ENCODE peak calls at places on chromosome 21, in seven cellular contexts. G is lung microvascular endothelial cell; H is GM10248; M is effector CD4-positive, alpha-beta T cell; U is stimulated activated CD8-positive, alpha-beta memory T cell treated with anti-CD3 and anti-CD28 coated beads, Interleukin-4, amount 100 ng/mL, for 4 hours; F is foreskin fibroblast; Z is left colon. R is an unnamed sample.

GRCh38 chr21:46603228-46603627 is 1.7 kb downstream of the S100B start:
- DNase-seq in G (no peak), H (no peak), M (no peak), U (no peak), F (no peak), Z (no peak), R (peak)

GRCh38 chr21:26572668-26573381 is at the start of gene CYYR1:
- DNase-seq in G (peak), H (no peak), M (no peak), U (no peak), F (no peak), Z (no peak), R (no peak)

GRCh38 chr21:44509539-44509938 is 30.5 kb downstream of the KRTAP10-1 start:
- DNase-seq in G (peak), H (no peak), M (no peak), U (no peak), F (no peak), Z (peak), R (no peak)

GRCh38 chr21:34545079-34545884 is 33.3 kb upstream of the KCNE1 start:
- DNase-seq in G (no peak), H (peak), M (no peak), U (no peak), F (peak), Z (no peak), R (peak)

GRCh38 chr21:30684506-30684905 is 34.1 kb downstream of the KRTAP21-3 start:
- DNase-seq in G (no peak), H (no peak), M (no peak), U (no peak), F (no peak), Z (no peak), R (no peak)

GRCh38 chr21:36209626-36210171 is 53.1 kb downstream of the DOP1B start:
- DNase-seq in G (peak), H (peak), M (peak), U (no peak), F (peak), Z (peak), R (peak)

GRCh38 chr21:42548687-42549406 is 35.2 kb downstream of the SLC37A1 start:
- DNase-seq in G (no peak), H (peak), M (no peak), U (no peak), F (no peak), Z (no peak), R (no peak)

GRCh38 chr21:16378570-16378969 is 648.8 kb downstream of the USP25 start:
- DNase-seq in G (no peak), H (no peak), M (no peak), U (no peak), F (no peak), Z (no peak), R (no peak)

GRCh38 chr21:36706482-36706852 is 7.6 kb downstream of the SIM2 start:
- DNase-seq in G (no peak), H (no peak), M (no peak), U (no peak), F (no peak), Z (no peak), R (no peak)

GRCh38 chr21:41932576-41933258 is 21.1 kb downstream of the C2CD2 start:
- DNase-seq in G (no peak), H (no peak), M (no peak), U (no peak), F (no peak), Z (no peak), R (no peak)

GRCh38 chr21:31580866-31581276 is 78.6 kb upstream of the SOD1 start:
- DNase-seq in G (peak), H (peak), M (peak), U (peak), F (peak), Z (peak), R (peak)

GRCh38 chr21:32806810-32807386 is 35.3 kb upstream of the PAXBP1 start:
- DNase-seq in G (no peak), H (no peak), M (no peak), U (no peak), F (no peak), Z (no peak), R (no peak)

GRCh38 chr21:22115746-22116145 is 1117.5 kb downstream of the NCAM2 start:
- DNase-seq in G (no peak), H (no peak), M (no peak), U (no peak), F (no peak), Z (no peak), R (no peak)

GRCh38 chr21:42459583-42460215 is 36.3 kb downstream of the RSPH1 start:
- DNase-seq in G (no peak), H (no peak), M (no peak), U (no peak), F (no peak), Z (peak), R (no peak)

GRCh38 chr21:33078907-33079582 is 9.1 kb downstream of the OLIG1 start:
- DNase-seq in G (no peak), H (peak), M (no peak), U (peak), F (peak), Z (no peak), R (peak)

GRCh38 chr21:44255519-44255981 is 6.1 kb downstream of the DNMT3L start:
- DNase-seq in G (no peak), H (no peak), M (no peak), U (no peak), F (peak), Z (no peak), R (no peak)

GRCh38 chr21:46354518-46354917 is 30.6 kb downstream of the PCNT start:
- DNase-seq in G (no peak), H (no peak), M (no peak), U (no peak), F (no peak), Z (no peak), R (no peak)

GRCh38 chr21:15688809-15689208 is 41.0 kb upstream of the USP25 start:
- DNase-seq in G (no peak), H (no peak), M (no peak), U (no peak), F (no peak), Z (no peak), R (no peak)

GRCh38 chr21:46605759-46606426 is 1.0 kb upstream of the S100B start:
- DNase-seq in G (no peak), H (peak), M (no peak), U (peak), F (no peak), Z (peak), R (peak)

GRCh38 chr21:32332463-32332951 is 33.9 kb downstream of the MRAP start:
- DNase-seq in G (no peak), H (no peak), M (no peak), U (no peak), F (no peak), Z (no peak), R (no peak)

GRCh38 chr21:41819236-41819855 is 52.5 kb upstream of the RIPK4 start:
- DNase-seq in G (no peak), H (no peak), M (no peak), U (no peak), F (no peak), Z (no peak), R (no peak)

GRCh38 chr21:8991968-8992621 is 1529.3 kb upstream of the TPTE start:
- DNase-seq in G (no peak), H (no peak), M (no peak), U (no peak), F (no peak), Z (no peak), R (no peak)

GRCh38 chr21:16563795-16564194 is 834.0 kb downstream of the USP25 start:
- DNase-seq in G (peak), H (no peak), M (no peak), U (no peak), F (no peak), Z (no peak), R (no peak)

GRCh38 chr21:41458559-41458958 is 32.5 kb downstream of the MX1 start:
- DNase-seq in G (no peak), H (no peak), M (no peak), U (no peak), F (no peak), Z (no peak), R (no peak)

GRCh38 chr21:45359451-45360217 is 45.3 kb upstream of the COL18A1 start:
- DNase-seq in G (no peak), H (no peak), M (no peak), U (no peak), F (no peak), Z (no peak), R (no peak)

GRCh38 chr21:41764558-41765392 is 2.1 kb downstream of the RIPK4 start:
- DNase-seq in G (no peak), H (no peak), M (no peak), U (no peak), F (no peak), Z (no peak), R (no peak)

GRCh38 chr21:42636535-42636914 is 16.9 kb upstream of the PDE9A start:
- DNase-seq in G (no peak), H (no peak), M (no peak), U (no peak), F (peak), Z (no peak), R (no peak)

GRCh38 chr21:35467536-35467935 is 418.4 kb upstream of the RUNX1 start:
- DNase-seq in G (no peak), H (no peak), M (no peak), U (no peak), F (no peak), Z (no peak), R (no peak)

GRCh38 chr21:16071082-16071481 is 341.3 kb downstream of the USP25 start:
- DNase-seq in G (no peak), H (no peak), M (no peak), U (no peak), F (no peak), Z (no peak), R (no peak)

GRCh38 chr21:33857846-33858671 is 57.5 kb downstream of the ATP5PO start:
- DNase-seq in G (no peak), H (no peak), M (no peak), U (no peak), F (no peak), Z (no peak), R (no peak)

GRCh38 chr21:33403128-33403785 is at the start of gene IFNGR2:
- DNase-seq in G (peak), H (peak), M (peak), U (no peak), F (no peak), Z (peak), R (peak)

GRCh38 chr21:26457817-26458216 is 115.3 kb downstream of the CYYR1 start:
- DNase-seq in G (no peak), H (no peak), M (no peak), U (no peak), F (no peak), Z (no peak), R (no peak)

GRCh38 chr21:29829514-29830255 is 110.1 kb downstream of the GRIK1 start:
- DNase-seq in G (no peak), H (no peak), M (no peak), U (no peak), F (no peak), Z (no peak), R (no peak)

GRCh38 chr21:24265987-24266386 is 1341.3 kb downstream of the MRPL39 start:
- DNase-seq in G (no peak), H (no peak), M (no peak), U (no peak), F (no peak), Z (no peak), R (no peak)

GRCh38 chr21:9837946-9838801 is 683.2 kb upstream of the TPTE start:
- DNase-seq in G (no peak), H (no peak), M (no peak), U (no peak), F (no peak), Z (no peak), R (no peak)

R was measured in GM13976.